ENCODE peak calls at places on chromosomes 16 and 17, in five cellular contexts. K is IMR-90, D is H1, W is H9, F is mesendoderm. H is an unnamed sample.

GRCh38 chr17:82177761-82178498 is 34.7 kb downstream of the CCDC57 start:
- DNase-seq in D (no peak), F (no peak), W (no peak), K (no peak), H (no peak)

GRCh38 chr17:68155692-68156091 is 92.2 kb upstream of the AMZ2 start:
- DNase-seq in K (no peak), F (no peak), D (no peak), W (no peak), H (no peak)

GRCh38 chr17:7988750-7989178 is 13.7 kb upstream of the GUCY2D start:
- DNase-seq in F (peak), D (no peak), K (peak), W (no peak), H (peak)

GRCh38 chr16:27538508-27538907 is 11.2 kb downstream of the GTF3C1 start:
- DNase-seq in K (no peak), F (peak), D (no peak), W (no peak), H (no peak)

GRCh38 chr16:12681653-12682052 is 122.0 kb downstream of the CPPED1 start:
- DNase-seq in D (no peak), W (no peak), F (no peak), K (no peak), H (no peak)

GRCh38 chr16:62067981-62068380 is 31.7 kb upstream of the CDH8 start:
- DNase-seq in D (no peak), F (no peak), W (no peak), K (no peak), H (no peak)

GRCh38 chr16:56824335-56824734 is 40.7 kb upstream of the SLC12A3 start:
- DNase-seq in D (no peak), W (no peak), F (peak), K (no peak), H (no peak)

GRCh38 chr16:69509125-69509524 is 56.6 kb upstream of the NFAT5 start:
- DNase-seq in F (no peak), W (no peak), K (no peak), D (no peak), H (no peak)

GRCh38 chr17:49821466-49821865 is 26.4 kb downstream of the TAC4 start:
- DNase-seq in F (no peak), W (no peak), D (no peak), K (no peak), H (no peak)

GRCh38 chr17:17111401-17112393 is 69.4 kb downstream of the MPRIP start:
- DNase-seq in K (no peak), F (no peak), D (no peak), W (no peak), H (no peak)

GRCh38 chr17:59779521-59779920 is 72.1 kb downstream of the VMP1 start:
- DNase-seq in D (no peak), K (no peak), W (no peak), F (no peak), H (no peak)

GRCh38 chr16:83134638-83135037 is 507.9 kb downstream of the CDH13 start:
- DNase-seq in D (no peak), F (no peak), W (no peak), K (no peak), H (no peak)

GRCh38 chr17:41061969-41062368 is 2.1 kb upstream of the KRTAP2-3 start:
- DNase-seq in K (peak), W (no peak), F (peak), D (no peak), H (peak)

GRCh38 chr17:49229805-49230600 is 584 bp downstream of the PHOSPHO1 start:
- DNase-seq in K (no peak), D (no peak), W (no peak), F (no peak), H (peak)

GRCh38 chr17:67504182-67504581 is 127.1 kb downstream of the PITPNC1 start:
- DNase-seq in F (no peak), K (no peak), D (no peak), W (no peak), H (no peak)

GRCh38 chr17:58364270-58364942 is 12.4 kb upstream of the SUPT4H1 start:
- DNase-seq in F (peak), D (no peak), W (no peak), K (no peak), H (no peak)

GRCh38 chr17:58363457-58364185 is 11.6 kb upstream of the SUPT4H1 start:
- DNase-seq in D (no peak), F (no peak), W (no peak), K (no peak), H (no peak)

GRCh38 chr17:58367462-58367861 is 15.5 kb upstream of the SUPT4H1 start:
- DNase-seq in F (no peak), D (no peak), K (no peak), W (no peak), H (no peak)

GRCh38 chr17:58365980-58366595 is 14.1 kb upstream of the SUPT4H1 start:
- DNase-seq in F (no peak), W (no peak), D (no peak), K (no peak), H (no peak)

GRCh38 chr17:58365185-58365979 is 13.4 kb upstream of the SUPT4H1 start:
- DNase-seq in W (no peak), F (no peak), K (no peak), D (no peak), H (no peak)
- H2BK5ac ChIP-seq in W (no peak), F (no peak), K (no peak), D (no peak), H (no peak)

DNA sequence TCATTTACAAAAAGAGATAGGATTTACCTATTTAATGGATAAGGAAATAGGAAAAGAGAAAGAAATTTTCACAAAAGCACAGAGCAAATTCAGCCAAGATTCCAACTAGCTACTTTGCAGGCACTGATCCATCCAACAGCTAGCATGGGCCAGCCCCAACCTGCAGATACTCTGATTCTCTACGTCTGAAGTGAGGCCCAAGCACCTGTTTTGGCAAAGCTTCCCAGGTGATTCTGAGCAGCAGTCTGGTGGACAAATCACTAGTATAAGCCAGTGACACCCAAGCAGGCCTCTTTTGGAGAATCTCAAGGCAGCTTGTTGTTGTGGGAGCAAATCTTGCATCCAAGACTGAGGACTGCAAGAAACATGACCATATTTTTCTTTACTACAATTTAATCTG is 20.9 kb upstream of the CALB2 start:
- DNase-seq in K (no peak), F (no peak), D (no peak), W (no peak), H (no peak)
- H2BK5ac ChIP-seq in K (no peak), F (no peak), D (no peak), W (no peak), H (no peak)

GRCh38 chr16:51941412-51941811 is 605.5 kb downstream of the TOX3 start:
- DNase-seq in F (no peak), W (no peak), K (no peak), D (no peak), H (no peak)
- H2BK5ac ChIP-seq in F (no peak), W (no peak), K (no peak), D (no peak), H (no peak)

DNA sequence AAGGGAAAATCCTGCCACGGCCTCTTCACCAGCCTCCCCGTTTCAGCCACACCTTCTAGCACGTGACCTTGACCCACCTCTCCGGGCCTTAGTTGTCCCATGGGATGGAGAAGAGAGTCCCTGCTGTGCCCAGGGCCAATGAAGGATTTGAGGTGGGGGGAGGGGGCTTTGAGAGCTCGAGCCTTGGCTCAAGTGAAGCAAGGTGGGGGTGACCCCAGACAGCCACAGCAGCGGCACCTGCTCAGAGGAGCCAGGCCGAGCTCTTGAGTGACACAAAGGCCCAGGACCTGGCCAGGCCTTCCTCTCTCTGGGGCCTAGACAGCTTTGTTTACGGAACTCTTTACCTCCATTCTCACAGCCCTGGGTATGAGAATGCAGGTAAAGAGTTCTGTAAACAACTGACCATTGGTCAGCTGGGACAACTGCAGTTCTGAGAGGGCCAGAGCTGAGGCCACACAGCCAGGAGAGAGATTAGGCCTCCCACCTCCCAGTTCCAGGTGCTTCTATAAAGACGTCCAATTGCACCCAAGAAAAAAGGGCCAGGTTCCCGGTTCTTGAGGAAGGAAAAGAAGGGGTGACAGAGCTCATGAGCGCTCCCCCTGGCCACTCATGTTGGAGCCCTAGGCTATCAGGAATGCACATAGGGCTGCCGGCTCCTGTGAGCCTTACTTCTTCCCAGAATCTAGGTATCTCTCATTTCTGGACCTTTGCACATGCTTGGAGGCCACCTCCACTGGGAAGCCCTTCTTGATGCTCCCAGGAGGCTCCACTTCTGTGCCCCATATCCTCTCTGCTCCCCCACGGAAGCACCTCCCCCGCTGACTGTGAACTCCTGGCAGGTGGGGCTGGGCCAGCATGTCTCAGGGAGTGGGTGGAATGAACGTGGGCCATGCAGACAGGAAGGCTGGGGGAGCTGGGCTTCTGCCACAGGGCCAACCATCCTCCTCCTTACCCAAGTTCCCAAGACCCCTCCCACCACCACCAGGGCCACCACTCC is 13.2 kb downstream of the CNGB1 start:
- DNase-seq in F (no peak), K (no peak), D (no peak), W (no peak), H (no peak)
- H2BK5ac ChIP-seq in F (no peak), K (no peak), D (no peak), W (no peak), H (no peak)

GRCh38 chr16:53931946-53932345 is 228.0 kb downstream of the FTO start:
- DNase-seq in K (no peak), W (no peak), D (no peak), F (no peak), H (no peak)
- H2BK5ac ChIP-seq in K (no peak), W (no peak), D (no peak), F (no peak), H (no peak)

GRCh38 chr17:45370949-45371413 is 54.2 kb upstream of the MAP3K14 start:
- DNase-seq in D (no peak), W (peak), K (peak), F (no peak), H (peak)

GRCh38 chr17:45372325-45372869 is 55.6 kb upstream of the MAP3K14 start:
- DNase-seq in F (peak), K (peak), D (no peak), W (peak), H (peak)

GRCh38 chr17:45374501-45374900 is 57.7 kb upstream of the MAP3K14 start:
- DNase-seq in W (no peak), K (peak), D (no peak), F (no peak), H (no peak)

GRCh38 chr17:45368661-45369060 is 51.8 kb upstream of the MAP3K14 start:
- DNase-seq in F (no peak), K (peak), W (no peak), D (no peak), H (peak)

GRCh38 chr17:45371414-45372324 is 54.8 kb upstream of the MAP3K14 start:
- DNase-seq in K (peak), F (peak), W (peak), D (peak), H (peak)
- H2BK5ac ChIP-seq in K (peak), F (peak), W (no peak), D (peak), H (peak)

H was measured in mesenchymal stem cell.